ENCODE peak calls at places on chromosomes 6 and 20, in nine cellular contexts. B is A549; S is cardiac muscle cell; O is NCI-H774; N is NCI-H2081; L is activated T-helper 1 cell treated with anti-CD3 and anti-CD28 coated beads, Interleukin-12 subunit alpha, Interleukin-12 subunit beta, Interleukin-2, Interleukin-4 antibody, amounts not matched to agents 30 ng/mL and 10 ng/mL and 1 ng/mL, durations not matched to agents 14 hours and 24 hours and 36 hours; R is cardiac fibroblast; H is HS-5; M is NCI-H446 treated with DMSO at 0.1 percent for 48 hours. I is an unnamed sample.

GRCh38 chr6:162873537-162873936 is 145.8 kb downstream of the PACRG start:
- DNase-seq in B (no peak), S (no peak), O (no peak), N (no peak), L (no peak), R (no peak), H (no peak), M (no peak), I (no peak)

GRCh38 chr20:64143018-64143801 is 21.0 kb upstream of the MYT1 start:
- DNase-seq in B (no peak), S (no peak), O (no peak), N (no peak), L (no peak), R (no peak), H (no peak), M (no peak), I (no peak)

GRCh38 chr20:20366896-20367680 is 816 bp upstream of the INSM1 start:
- DNase-seq in B (peak), S (no peak), O (peak), N (no peak), L (no peak), R (no peak), H (no peak), M (peak), I (no peak)

GRCh38 chr6:157644043-157644810 is 178.8 kb upstream of the SNX9 start:
- DNase-seq in B (peak), S (peak), O (no peak), N (no peak), L (no peak), R (peak), H (no peak), M (peak), I (no peak)

GRCh38 chr6:125700591-125701353 is 48.7 kb upstream of the HEY2 start:
- DNase-seq in B (no peak), S (no peak), O (no peak), N (no peak), L (no peak), R (no peak), H (no peak), M (no peak), I (no peak)

GRCh38 chr20:57109151-57109953 is 157.1 kb downstream of the BMP7 start:
- DNase-seq in B (no peak), S (no peak), O (no peak), N (no peak), L (no peak), R (no peak), H (no peak), M (no peak), I (no peak)

GRCh38 chr6:39962831-39963230 is 28.6 kb upstream of the MOCS1 start:
- DNase-seq in B (no peak), S (no peak), O (no peak), N (no peak), L (no peak), R (no peak), H (no peak), M (no peak), I (no peak)

GRCh38 chr6:169589699-169590257 is 112.1 kb downstream of the WDR27 start:
- DNase-seq in B (no peak), S (no peak), O (peak), N (no peak), L (no peak), R (no peak), H (no peak), M (no peak), I (no peak)

GRCh38 chr20:36988494-36988966 is 37.0 kb upstream of the SAMHD1 start:
- DNase-seq in B (no peak), S (peak), O (no peak), N (peak), L (no peak), R (peak), H (peak), M (no peak), I (peak)

GRCh38 chr20:57020364-57020763 is 246.1 kb downstream of the BMP7 start:
- DNase-seq in B (no peak), S (no peak), O (no peak), N (no peak), L (no peak), R (no peak), H (no peak), M (no peak), I (no peak)

GRCh38 chr20:52422574-52423463 is 231.2 kb upstream of the ZFP64 start:
- DNase-seq in B (no peak), S (peak), O (no peak), N (no peak), L (no peak), R (no peak), H (no peak), M (peak), I (no peak)

GRCh38 chr20:8346898-8347297 is 214.8 kb downstream of the PLCB1 start:
- DNase-seq in B (no peak), S (no peak), O (no peak), N (no peak), L (no peak), R (no peak), H (no peak), M (no peak), I (no peak)

GRCh38 chr6:157461000-157461915 is 80.3 kb downstream of the ZDHHC14 start:
- DNase-seq in B (no peak), S (peak), O (peak), N (no peak), L (peak), R (peak), H (no peak), M (no peak), I (peak)

GRCh38 chr6:52364480-52365166 is 2.7 kb downstream of the PAQR8 start:
- DNase-seq in B (no peak), S (peak), O (no peak), N (no peak), L (no peak), R (no peak), H (no peak), M (no peak), I (no peak)

GRCh38 chr6:98787401-98787800 is 47.0 kb upstream of the POU3F2 start:
- DNase-seq in B (no peak), S (no peak), O (no peak), N (peak), L (no peak), R (no peak), H (no peak), M (no peak), I (no peak)

GRCh38 chr6:142207265-142207877 is 60.3 kb downstream of the VTA1 start:
- DNase-seq in B (peak), S (peak), O (no peak), N (peak), L (peak), R (peak), H (peak), M (no peak), I (peak)

GRCh38 chr6:23414204-23414501 is 711.9 kb upstream of the NRSN1 start:
- DNase-seq in B (no peak), S (peak), O (no peak), N (peak), L (no peak), R (peak), H (no peak), M (peak), I (peak)

GRCh38 chr20:2234788-2235187 is 61.0 kb upstream of the TGM3 start:
- DNase-seq in B (no peak), S (no peak), O (peak), N (peak), L (no peak), R (peak), H (no peak), M (no peak), I (no peak)

GRCh38 chr20:11431613-11432012 is 486.1 kb upstream of the BTBD3 start:
- DNase-seq in B (no peak), S (peak), O (no peak), N (no peak), L (no peak), R (peak), H (no peak), M (no peak), I (no peak)

GRCh38 chr6:35728663-35729348 is 8.0 kb upstream of the ARMC12 start:
- DNase-seq in B (no peak), S (no peak), O (no peak), N (peak), L (no peak), R (no peak), H (no peak), M (no peak), I (no peak)

GRCh38 chr20:51450221-51450712 is 92.3 kb downstream of the NFATC2 start:
- DNase-seq in B (no peak), S (no peak), O (no peak), N (no peak), L (no peak), R (no peak), H (no peak), M (no peak), I (no peak)

GRCh38 chr6:82113231-82113630 is 134.3 kb downstream of the IBTK start:
- DNase-seq in B (no peak), S (no peak), O (no peak), N (no peak), L (no peak), R (no peak), H (no peak), M (no peak), I (no peak)

GRCh38 chr20:13267231-13267630 is 46.2 kb downstream of the ISM1 start:
- DNase-seq in B (no peak), S (no peak), O (no peak), N (no peak), L (no peak), R (no peak), H (no peak), M (no peak), I (no peak)